ENCODE peak calls at places on chromosome 10, in four cellular contexts. W is effector memory CD4-positive, alpha-beta T cell; U is aorta; S is heart right ventricle. A is an unnamed sample. For H3K9me3, the result is how much of the 10 kb centered on the place peaks cover.

GRCh38 chr10:110357252-110357780 is 52.6 kb upstream of the SMNDC1 start:
- DNase-seq in U (no peak), S (no peak), W (peak), A (no peak)

GRCh38 chr10:99422697-99423096 is 7.7 kb downstream of the GOT1 start:
- DNase-seq in S (no peak), U (no peak), W (no peak), A (no peak)

GRCh38 chr10:91591792-91592165 is 41.1 kb downstream of the PPP1R3C start:
- DNase-seq in W (no peak), S (no peak), U (no peak), A (no peak)

GRCh38 chr10:132194726-132195125 is 8.0 kb downstream of the DPYSL4 start:
- DNase-seq in S (no peak), W (no peak), U (peak), A (peak)

GRCh38 chr10:74048433-74048832 is 50.5 kb downstream of the VCL start:
- DNase-seq in S (no peak), W (no peak), U (no peak), A (no peak)

GRCh38 chr10:89633484-89633883 is 11.6 kb downstream of the PANK1 start:
- DNase-seq in S (no peak), U (no peak), W (no peak), A (no peak)

GRCh38 chr10:67618116-67618515 is 77.9 kb downstream of the CTNNA3 start:
- DNase-seq in U (no peak), S (no peak), W (no peak), A (no peak)

GRCh38 chr10:85615556-85615955 is 751.0 kb downstream of the GRID1 start:
- DNase-seq in W (no peak), S (no peak), U (no peak), A (no peak)

GRCh38 chr10:129740532-129741279 is 223.4 kb downstream of the EBF3 start:
- DNase-seq in U (peak), S (no peak), W (no peak), A (no peak)

GRCh38 chr10:19922236-19922963 is 106.2 kb downstream of the PLXDC2 start:
- DNase-seq in W (no peak), S (no peak), U (no peak), A (no peak)

GRCh38 chr10:21161647-21162046 is 264.5 kb upstream of the NEBL start:
- DNase-seq in U (no peak), S (no peak), W (no peak), A (no peak)

GRCh38 chr10:71553371-71553900 is 156.7 kb downstream of the CDH23 start:
- DNase-seq in S (no peak), U (no peak), W (no peak), A (no peak)

GRCh38 chr10:3740157-3740871 is 44.7 kb downstream of the KLF6 start:
- DNase-seq in U (no peak), S (no peak), W (no peak), A (no peak)

GRCh38 chr10:4131407-4132215 is 346.6 kb upstream of the KLF6 start:
- DNase-seq in U (no peak), W (no peak), S (no peak), A (no peak)

GRCh38 chr10:36778600-36778999 is 346.8 kb upstream of the ANKRD30A start:
- DNase-seq in U (no peak), S (no peak), W (no peak), A (no peak)

GRCh38 chr10:6136215-6137201 is 47.7 kb downstream of the RBM17 start:
- DNase-seq in W (no peak), U (no peak), S (no peak), A (no peak)

GRCh38 chr10:77111611-77112550 is 525.7 kb downstream of the KCNMA1 start:
- DNase-seq in U (no peak), W (no peak), S (no peak), A (no peak)

GRCh38 chr10:77416327-77417135 is 221.1 kb downstream of the KCNMA1 start:
- DNase-seq in S (no peak), U (peak), W (no peak), A (no peak)

GRCh38 chr10:7374795-7375194 is 36.0 kb downstream of the SFMBT2 start:
- DNase-seq in U (no peak), S (no peak), W (no peak), A (no peak)

GRCh38 chr10:7365029-7365750 is 45.6 kb downstream of the SFMBT2 start:
- DNase-seq in S (no peak), W (no peak), U (no peak), A (no peak)

GRCh38 chr10:7372504-7372903 is 38.3 kb downstream of the SFMBT2 start:
- DNase-seq in W (no peak), S (no peak), U (no peak), A (no peak)

GRCh38 chr10:7373039-7373438 is 37.8 kb downstream of the SFMBT2 start:
- DNase-seq in W (no peak), S (no peak), U (no peak), A (no peak)

DNA sequence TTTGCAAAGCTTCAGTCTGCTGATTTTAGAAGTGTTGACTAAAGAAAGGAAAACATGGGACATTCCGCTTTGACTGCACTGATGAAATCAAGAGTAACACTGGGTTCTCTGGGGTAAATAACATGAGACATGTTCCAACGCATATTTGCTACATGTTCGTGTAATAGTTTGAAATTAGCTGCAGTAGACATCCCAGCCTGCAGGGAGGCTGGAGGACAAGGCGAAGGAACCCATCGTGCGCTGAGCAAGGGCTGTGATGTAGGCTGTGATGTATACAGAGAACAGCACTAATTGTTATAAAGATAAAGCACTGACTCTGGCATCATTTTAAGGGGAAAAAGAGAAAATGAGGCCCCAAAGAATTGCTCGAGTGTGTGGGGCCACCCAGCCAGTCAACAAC is 40.3 kb downstream of the SFMBT2 start:
- DNase-seq in S (no peak), U (no peak), W (no peak), A (no peak)
- H3K9me3 ChIP-seq in S (under half), U (under half), W (under half), A (under half)

DNA sequence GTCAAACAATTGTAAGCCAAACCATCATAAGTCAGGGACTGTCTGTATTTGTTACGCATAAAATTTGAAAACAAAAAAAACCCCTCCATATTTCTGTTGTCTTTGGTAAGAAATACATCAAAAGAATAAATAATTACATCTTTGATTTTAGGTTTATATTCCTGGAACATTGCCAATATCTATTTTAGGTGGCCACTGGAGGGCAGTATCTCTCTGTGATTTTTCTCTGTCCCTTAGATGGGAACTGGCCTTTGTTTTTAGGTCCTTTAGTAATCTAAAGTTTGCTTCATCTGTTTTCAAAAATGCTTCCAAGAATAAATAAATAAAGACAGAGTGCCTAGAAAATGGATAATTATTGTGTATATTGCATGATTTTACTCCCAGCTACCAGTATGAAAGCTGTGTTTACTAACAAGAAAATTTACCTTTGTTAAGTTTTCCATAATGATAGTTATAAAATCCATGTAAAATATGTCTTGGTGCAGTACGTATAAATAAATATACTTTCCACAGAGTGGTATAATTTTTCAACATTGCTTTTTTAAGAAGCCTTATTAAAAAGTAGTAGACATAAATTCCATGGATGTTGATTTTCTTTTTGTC is 64.2 kb downstream of the PHYHIPL start:
- DNase-seq in W (no peak), S (no peak), U (no peak), A (no peak)
- H3K9me3 ChIP-seq in W (under half), S (under half), U (under half), A (under half)

GRCh38 chr10:123180101-123180500 is 25.9 kb downstream of the BUB3 start:
- DNase-seq in W (no peak), U (no peak), S (no peak), A (no peak)
- H3K9me3 ChIP-seq in W (under half), U (under half), S (under half), A (under half)

DNA sequence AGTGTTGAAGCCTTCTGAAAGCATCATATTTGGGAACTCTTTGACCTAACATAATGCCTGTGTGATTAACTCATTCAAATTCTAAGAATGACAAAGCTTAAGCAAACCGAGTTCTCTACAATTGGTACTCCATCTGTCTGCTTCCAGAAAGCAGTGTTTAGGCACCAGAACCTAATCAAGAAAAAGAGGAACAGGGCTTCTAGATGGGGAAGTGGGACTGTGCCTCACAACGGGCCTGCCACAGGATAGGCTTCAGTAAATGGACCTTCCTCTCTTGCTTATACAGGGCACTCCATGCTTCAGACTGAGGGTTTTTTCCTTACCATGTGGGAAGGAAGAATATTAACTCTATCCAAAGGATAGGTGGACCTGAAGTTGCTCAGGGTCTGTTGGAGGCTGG is 808.1 kb downstream of the XPNPEP1 start:
- DNase-seq in U (no peak), S (no peak), W (no peak), A (no peak)
- H3K9me3 ChIP-seq in U (under half), S (under half), W (under half), A (under half)

GRCh38 chr10:111524134-111524533 is 447.3 kb downstream of the ADRA2A start:
- DNase-seq in U (no peak), W (no peak), S (no peak), A (no peak)
- H3K9me3 ChIP-seq in U (under half), W (under half), S (under half), A (under half)

DNA sequence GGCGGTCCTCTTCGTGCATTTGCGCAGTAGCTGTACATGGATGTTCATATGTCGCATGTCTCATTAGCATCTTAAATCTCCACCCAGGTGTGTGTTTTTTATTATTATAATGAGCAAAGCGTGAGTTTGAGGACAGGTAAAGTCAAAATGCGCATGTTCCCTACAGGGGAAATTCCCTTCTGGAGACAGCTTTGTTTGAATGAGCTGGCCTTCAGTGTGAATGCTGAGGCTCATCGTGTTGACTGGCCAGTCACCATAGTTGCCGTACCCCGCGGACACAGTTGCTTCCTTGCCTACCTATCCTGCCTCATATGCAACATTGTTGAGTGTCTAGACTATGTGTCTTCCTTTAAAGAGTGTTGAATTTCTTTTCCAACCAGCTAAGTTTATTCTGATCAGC is 13.6 kb downstream of the LYZL1 start:
- DNase-seq in S (no peak), U (no peak), W (no peak), A (no peak)
- H3K9me3 ChIP-seq in S (under half), U (under half), W (under half), A (under half)

DNA sequence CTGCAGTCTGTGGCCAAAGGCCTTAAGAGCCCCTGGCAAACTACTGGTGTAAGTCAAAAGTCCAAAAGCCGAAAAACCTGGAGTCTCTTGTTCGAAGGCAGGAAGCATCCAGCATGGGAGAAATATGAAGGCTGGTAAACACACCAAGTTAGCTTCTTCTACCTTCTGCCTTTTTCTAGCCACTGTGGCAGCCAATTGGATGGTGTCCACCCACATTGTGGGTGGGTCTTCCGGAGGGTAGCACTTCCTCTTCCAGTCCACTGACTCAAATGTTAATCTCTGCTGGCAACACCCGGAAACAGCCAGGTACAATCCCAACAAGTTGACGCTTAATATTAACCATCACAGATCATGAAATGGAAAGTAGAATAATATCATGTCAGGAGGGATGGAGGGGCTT is 827.6 kb downstream of the SORCS1 start:
- DNase-seq in U (no peak), S (no peak), W (no peak), A (no peak)
- H3K9me3 ChIP-seq in U (under half), S (under half), W (under half), A (under half)

DNA sequence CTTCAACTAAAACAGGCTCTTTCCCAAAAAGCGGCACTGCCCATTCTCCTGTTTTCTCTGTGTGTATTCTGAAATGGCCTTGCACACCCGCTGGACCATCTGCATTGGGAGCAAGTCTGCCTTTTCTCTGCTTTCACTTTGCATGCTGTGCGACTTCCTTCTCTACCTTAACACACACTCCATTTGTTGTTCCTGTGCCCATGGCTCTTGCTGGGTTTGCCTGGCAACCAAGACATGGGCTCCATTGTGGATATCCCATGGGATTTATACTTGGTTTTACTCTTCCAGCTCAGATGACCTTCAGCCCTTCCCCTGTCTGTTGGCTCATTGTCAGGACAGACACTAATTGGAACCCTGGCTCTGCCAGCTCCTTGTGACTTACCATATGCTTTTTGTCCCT is 465.3 kb downstream of the REEP3 start:
- DNase-seq in S (no peak), U (no peak), W (no peak), A (no peak)
- H3K9me3 ChIP-seq in S (under half), U (under half), W (under half), A (under half)

GRCh38 chr10:8279598-8279997 is 225.1 kb downstream of the GATA3 start:
- DNase-seq in S (no peak), W (no peak), U (no peak), A (no peak)
- H3K9me3 ChIP-seq in S (under half), W (under half), U (under half), A (under half)

DNA sequence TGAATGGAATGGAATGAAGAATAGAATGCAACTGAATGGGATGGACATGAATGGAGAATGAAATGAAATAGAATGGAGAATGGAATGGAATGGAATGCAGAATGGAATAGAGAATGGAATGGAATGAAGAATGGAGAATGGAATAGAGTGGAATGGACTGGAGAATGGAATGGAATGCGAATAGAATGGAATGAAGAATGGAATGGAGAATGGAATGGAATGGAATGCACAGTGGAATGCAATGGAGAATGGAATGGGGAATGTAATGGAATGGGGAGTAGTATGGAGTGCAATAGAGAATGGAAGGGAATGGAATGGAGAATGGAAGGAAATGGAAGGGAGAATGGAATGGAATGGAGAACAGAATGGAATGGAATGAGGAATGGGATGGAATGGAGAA is 93.4 kb downstream of the NSUN6 start:
- DNase-seq in W (no peak), S (no peak), U (no peak), A (no peak)
- H3K9me3 ChIP-seq in W (under half), S (under half), U (under half), A (under half)

A was measured in psoas muscle.